ENCODE peak calls at places on chromosomes 2 and 18, in four cellular contexts. O is neural crest cell; A is stimulated activated CD4-positive, alpha-beta T cell treated with anti-CD3 and anti-CD28 coated beads, Interleukin-15, amount 100 ng/mL, for 24 hours; Z is H4. H is an unnamed sample.

GRCh38 chr2:234770081-234770506 is 181.7 kb upstream of the SH3BP4 start:
- DNase-seq in O (no peak), A (no peak), Z (peak), H (no peak)

GRCh38 chr2:9280204-9280603 is 73.6 kb downstream of the ASAP2 start:
- DNase-seq in O (no peak), A (no peak), Z (no peak), H (no peak)

GRCh38 chr2:30278419-30278818 is 47.1 kb downstream of the LBH start:
- DNase-seq in O (no peak), A (no peak), Z (no peak), H (no peak)

GRCh38 chr2:105557515-105557914 is 158.7 kb upstream of the FHL2 start:
- DNase-seq in O (no peak), A (no peak), Z (no peak), H (no peak)

GRCh38 chr2:173394575-173394974 is 39.9 kb downstream of the CDCA7 start:
- DNase-seq in O (no peak), A (no peak), Z (no peak), H (no peak)

GRCh38 chr2:11580697-11581096 is 46.9 kb downstream of the GREB1 start:
- DNase-seq in O (no peak), A (no peak), Z (no peak), H (no peak)

GRCh38 chr2:67210430-67210829 is 186.7 kb upstream of the ETAA1 start:
- DNase-seq in O (no peak), A (no peak), Z (no peak), H (no peak)

GRCh38 chr18:9817725-9818422 is 67.9 kb upstream of the TXNDC2 start:
- DNase-seq in O (no peak), A (no peak), Z (no peak), H (no peak)

GRCh38 chr2:180289627-180290026 is 282.5 kb upstream of the CWC22 start:
- DNase-seq in O (no peak), A (no peak), Z (no peak), H (no peak)

GRCh38 chr18:32289480-32290075 is 99.7 kb downstream of the MEP1B start:
- DNase-seq in O (peak), A (peak), Z (peak), H (no peak)

GRCh38 chr2:230898016-230898415 is 27.0 kb downstream of the GPR55 start:
- DNase-seq in O (no peak), A (no peak), Z (no peak), H (no peak)

GRCh38 chr2:71173096-71173495 is 42.7 kb downstream of the MPHOSPH10 start:
- DNase-seq in O (no peak), A (no peak), Z (no peak), H (no peak)

GRCh38 chr2:53994735-53995538 is 24.1 kb upstream of the PSME4 start:
- DNase-seq in O (no peak), A (no peak), Z (no peak), H (no peak)

GRCh38 chr18:49225160-49225559 is 235.3 kb downstream of the DYM start:
- DNase-seq in O (no peak), A (no peak), Z (no peak), H (no peak)

GRCh38 chr2:28427741-28428412 is 35.2 kb downstream of the FOSL2 start:
- DNase-seq in O (no peak), A (no peak), Z (no peak), H (no peak)

GRCh38 chr18:60508108-60508507 is 135.5 kb upstream of the MC4R start:
- DNase-seq in O (no peak), A (no peak), Z (no peak), H (no peak)

GRCh38 chr2:173941567-173941966 is 23.6 kb downstream of the SP3 start:
- DNase-seq in O (no peak), A (no peak), Z (no peak), H (no peak)

GRCh38 chr2:129891341-129892320 is 87.8 kb upstream of the RAB6C start:
- DNase-seq in O (no peak), A (no peak), Z (no peak), H (no peak)

GRCh38 chr2:16626497-16626896 is 39.1 kb downstream of the CYRIA start:
- DNase-seq in O (no peak), A (no peak), Z (no peak), H (no peak)

GRCh38 chr18:61681065-61681464 is 211.7 kb downstream of the RNF152 start:
- DNase-seq in O (no peak), A (no peak), Z (no peak), H (no peak)

GRCh38 chr18:62571037-62571436 is 48.2 kb downstream of the ZCCHC2 start:
- DNase-seq in O (no peak), A (no peak), Z (no peak), H (no peak)

GRCh38 chr2:7988440-7988839 is 693.4 kb upstream of the ID2 start:
- DNase-seq in O (no peak), A (no peak), Z (no peak), H (no peak)

H was measured in GM18507.